ENCODE peak calls at places on chromosomes 6 and 20, in six cellular contexts. H is NCI-H1105; Z is astrocyte of the spinal cord; Y is CD4-positive, alpha-beta T cell; G is substantia nigra; L is stimulated activated naive CD8-positive, alpha-beta T cell treated with anti-CD3 and anti-CD28 coated beads, Interleukin-15, amount 100 ng/mL, for 72 hours. R is an unnamed sample.

GRCh38 chr6:163367388-163368183 is 46.9 kb upstream of the QKI start:
- DNase-seq in H (no peak), Z (peak), Y (no peak), G (no peak), L (no peak), R (no peak)

GRCh38 chr6:126661646-126662045 is 321.7 kb downstream of the CENPW start:
- DNase-seq in H (no peak), Z (peak), Y (no peak), G (no peak), L (no peak), R (no peak)

GRCh38 chr20:9503530-9504251 is 10.7 kb upstream of the LAMP5 start:
- DNase-seq in H (no peak), Z (peak), Y (no peak), G (no peak), L (no peak), R (no peak)

GRCh38 chr20:13443690-13444089 is 195.0 kb downstream of the TASP1 start:
- DNase-seq in H (no peak), Z (no peak), Y (no peak), G (no peak), L (no peak), R (no peak)

GRCh38 chr6:112429226-112429625 is 82.1 kb downstream of the RFPL4B start:
- DNase-seq in H (no peak), Z (peak), Y (no peak), G (no peak), L (no peak), R (no peak)

GRCh38 chr20:1633535-1633934 is 13.7 kb upstream of the SIRPB1 start:
- DNase-seq in H (no peak), Z (no peak), Y (no peak), G (no peak), L (no peak), R (no peak)

GRCh38 chr6:26351544-26351953 is 13.4 kb upstream of the BTN3A2 start:
- DNase-seq in H (no peak), Z (peak), Y (no peak), G (no peak), L (no peak), R (no peak)

GRCh38 chr6:28884423-28885148 is 39.2 kb downstream of the TRIM27 start:
- DNase-seq in H (no peak), Z (no peak), Y (peak), G (no peak), L (peak), R (no peak)

GRCh38 chr6:152270301-152270925 is 366.7 kb downstream of the SYNE1 start:
- DNase-seq in H (no peak), Z (peak), Y (no peak), G (no peak), L (no peak), R (no peak)

GRCh38 chr6:157790548-157791160 is 32.4 kb upstream of the SNX9 start:
- DNase-seq in H (no peak), Z (peak), Y (no peak), G (no peak), L (no peak), R (no peak)

GRCh38 chr6:56853541-56853940 is 101.4 kb upstream of the BEND6 start:
- DNase-seq in H (no peak), Z (no peak), Y (no peak), G (no peak), L (no peak), R (no peak)

GRCh38 chr20:35120012-35120701 is 27.0 kb downstream of the EDEM2 start:
- DNase-seq in H (no peak), Z (peak), Y (no peak), G (no peak), L (no peak), R (no peak)

GRCh38 chr6:118580585-118581419 is 32.7 kb downstream of the PLN start:
- DNase-seq in H (peak), Z (peak), Y (no peak), G (peak), L (peak), R (peak)

GRCh38 chr20:44098657-44099056 is 88.3 kb downstream of the JPH2 start:
- DNase-seq in H (no peak), Z (no peak), Y (no peak), G (no peak), L (no peak), R (no peak)

GRCh38 chr20:4434681-4435080 is 287.0 kb upstream of the PRND start:
- DNase-seq in H (no peak), Z (no peak), Y (no peak), G (no peak), L (no peak), R (no peak)

GRCh38 chr6:136465766-136466303 is 84.4 kb downstream of the MAP7 start:
- DNase-seq in H (no peak), Z (no peak), Y (no peak), G (no peak), L (no peak), R (no peak)

GRCh38 chr6:138682722-138683521 is 90.6 kb upstream of the CCDC28A start:
- DNase-seq in H (no peak), Z (peak), Y (no peak), G (no peak), L (no peak), R (no peak)

GRCh38 chr6:104771258-104771832 is 88.4 kb downstream of the HACE1 start:
- DNase-seq in H (no peak), Z (peak), Y (no peak), G (no peak), L (no peak), R (no peak)

GRCh38 chr6:15365273-15365687 is 119.4 kb downstream of the JARID2 start:
- DNase-seq in H (peak), Z (peak), Y (peak), G (peak), L (peak), R (peak)

GRCh38 chr20:38147166-38147565 is 17.9 kb downstream of the TGM2 start:
- DNase-seq in H (no peak), Z (no peak), Y (no peak), G (no peak), L (no peak), R (no peak)

GRCh38 chr20:36861875-36862801 is 13.8 kb upstream of the TLDC2 start:
- DNase-seq in H (peak), Z (peak), Y (no peak), G (peak), L (no peak), R (peak)

GRCh38 chr6:150267686-150268561 is 100.9 kb upstream of the IYD start:
- DNase-seq in H (no peak), Z (peak), Y (no peak), G (no peak), L (no peak), R (no peak)

GRCh38 chr6:34799547-34799946 is 7.7 kb downstream of the BLTP3A start:
- DNase-seq in H (no peak), Z (no peak), Y (no peak), G (no peak), L (no peak), R (no peak)

GRCh38 chr6:118372413-118372812 is 175.7 kb upstream of the PLN start:
- DNase-seq in H (no peak), Z (peak), Y (no peak), G (no peak), L (no peak), R (no peak)

GRCh38 chr6:97085772-97086171 is 161.2 kb downstream of the KLHL32 start:
- DNase-seq in H (no peak), Z (peak), Y (no peak), G (no peak), L (no peak), R (no peak)

GRCh38 chr6:159679091-159680077 is 13.7 kb downstream of the SOD2 start:
- DNase-seq in H (no peak), Z (peak), Y (no peak), G (no peak), L (no peak), R (no peak)

R was measured in putamen.